ENCODE peak calls at places on chromosomes 2 and 18, in four cellular contexts. F is KG1; V is esophagus squamous epithelium; H is stimulated activated CD4-positive, alpha-beta T cell treated with anti-CD3 and anti-CD28 coated beads, TNF-alpha, amount 100 ng/mL, for 4 hours. G is an unnamed sample.

GRCh38 chr18:49335677-49336076 is 124.8 kb downstream of the DYM start:
- DNase-seq in F (no peak), V (no peak), H (no peak), G (no peak)

GRCh38 chr2:127453392-127454171 is 35.4 kb downstream of the PROC start:
- DNase-seq in F (no peak), V (no peak), H (no peak), G (no peak)

GRCh38 chr18:36352384-36352783 is 54.9 kb downstream of the FHOD3 start:
- DNase-seq in F (no peak), V (no peak), H (no peak), G (no peak)

GRCh38 chr2:101963198-101963597 is 28.6 kb upstream of the IL1R2 start:
- DNase-seq in F (no peak), V (no peak), H (no peak), G (no peak)

GRCh38 chr18:74271656-74272055 is 20.1 kb downstream of the CYB5A start:
- DNase-seq in F (no peak), V (no peak), H (no peak), G (no peak)

GRCh38 chr2:3288455-3289163 is 89.0 kb downstream of the EIPR1 start:
- DNase-seq in F (no peak), V (no peak), H (no peak), G (no peak)

GRCh38 chr2:186879312-186879711 is 30.3 kb upstream of the ZSWIM2 start:
- DNase-seq in F (no peak), V (no peak), H (no peak), G (no peak)

GRCh38 chr18:48326901-48327675 is 82.1 kb downstream of the ZBTB7C start:
- DNase-seq in F (no peak), V (no peak), H (no peak), G (no peak)

GRCh38 chr2:168450171-168450570 is 5.9 kb upstream of the CERS6 start:
- DNase-seq in F (no peak), V (no peak), H (no peak), G (no peak)

GRCh38 chr2:38129410-38129809 is 53.5 kb upstream of the CYP1B1 start:
- DNase-seq in F (no peak), V (no peak), H (no peak), G (no peak)

GRCh38 chr2:231807020-231807419 is 20.8 kb downstream of the COPS7B start:
- DNase-seq in F (no peak), V (no peak), H (no peak), G (no peak)

GRCh38 chr2:41966920-41967319 is 80.9 kb upstream of the PKDCC start:
- DNase-seq in F (no peak), V (no peak), H (no peak), G (peak)

GRCh38 chr2:44964704-44965343 is 23.3 kb downstream of the SIX3 start:
- DNase-seq in F (no peak), V (no peak), H (no peak), G (no peak)

GRCh38 chr2:26679857-26680256 is 12.7 kb upstream of the KCNK3 start:
- DNase-seq in F (no peak), V (no peak), H (no peak), G (no peak)

GRCh38 chr2:215435261-215435808 is 533 bp downstream of the FN1 start:
- DNase-seq in F (no peak), V (no peak), H (no peak), G (no peak)

GRCh38 chr18:44835555-44836156 is 155.0 kb downstream of the SETBP1 start:
- DNase-seq in F (no peak), V (no peak), H (no peak), G (no peak)

GRCh38 chr2:10977003-10977402 is 65.3 kb downstream of the KCNF1 start:
- DNase-seq in F (no peak), V (no peak), H (no peak), G (no peak)

GRCh38 chr2:128533101-128533500 is 214.4 kb upstream of the HS6ST1 start:
- DNase-seq in F (no peak), V (no peak), H (no peak), G (no peak)

GRCh38 chr2:206764673-206765241 is 371 bp downstream of the MDH1B start:
- DNase-seq in F (no peak), V (no peak), H (peak), G (no peak)

GRCh38 chr2:54429811-54430600 is 26.1 kb upstream of the SPTBN1 start:
- DNase-seq in F (peak), V (no peak), H (no peak), G (no peak)

GRCh38 chr18:58635891-58636290 is 7.0 kb upstream of the ALPK2 start:
- DNase-seq in F (no peak), V (no peak), H (no peak), G (no peak)

GRCh38 chr2:18896106-18896505 is 306.7 kb upstream of the NT5C1B start:
- DNase-seq in F (no peak), V (no peak), H (no peak), G (no peak)

GRCh38 chr2:224221455-224221913 is 180.4 kb downstream of the FAM124B start:
- DNase-seq in F (no peak), V (no peak), H (no peak), G (no peak)

GRCh38 chr2:147844691-147845607 is at the start of gene ACVR2A:
- DNase-seq in F (peak), V (no peak), H (peak), G (no peak)

GRCh38 chr2:101803945-101804696 is 106.6 kb downstream of the MAP4K4 start:
- DNase-seq in F (no peak), V (no peak), H (no peak), G (no peak)

GRCh38 chr18:824179-824578 is 12.1 kb upstream of the YES1 start:
- DNase-seq in F (no peak), V (no peak), H (no peak), G (no peak)

GRCh38 chr2:18719978-18720775 is 130.8 kb upstream of the NT5C1B start:
- DNase-seq in F (no peak), V (no peak), H (no peak), G (no peak)

GRCh38 chr2:235551965-235552364 is 58.1 kb downstream of the AGAP1 start:
- DNase-seq in F (no peak), V (no peak), H (no peak), G (no peak)

GRCh38 chr2:172086349-172087190 is 1.3 kb downstream of the DLX1 start:
- DNase-seq in F (no peak), V (no peak), H (no peak), G (no peak)

GRCh38 chr2:240627736-240628506 is 2.6 kb downstream of the GPR35 start:
- DNase-seq in F (no peak), V (no peak), H (no peak), G (no peak)

GRCh38 chr18:79883461-79884295 is 67.8 kb downstream of the SLC66A2 start:
- DNase-seq in F (no peak), V (no peak), H (no peak), G (no peak)

GRCh38 chr2:99653433-99653832 is 163.6 kb upstream of the REV1 start:
- DNase-seq in F (no peak), V (no peak), H (no peak), G (no peak)

GRCh38 chr18:9700261-9700796 is 7.8 kb upstream of the RAB31 start:
- DNase-seq in F (no peak), V (no peak), H (no peak), G (no peak)

GRCh38 chr2:64904405-64905329 is 84.5 kb upstream of the SLC1A4 start:
- DNase-seq in F (peak), V (no peak), H (no peak), G (peak)

GRCh38 chr2:206693399-206694137 is 24.6 kb downstream of the DYTN start:
- DNase-seq in F (peak), V (no peak), H (no peak), G (no peak)

GRCh38 chr2:239809391-239809790 is 215.8 kb downstream of the NDUFA10 start:
- DNase-seq in F (no peak), V (no peak), H (no peak), G (no peak)

GRCh38 chr2:235045973-235046343 is 94.1 kb downstream of the SH3BP4 start:
- DNase-seq in F (no peak), V (no peak), H (no peak), G (no peak)

GRCh38 chr18:23938046-23938756 is 76.4 kb upstream of the TTC39C start:
- DNase-seq in F (no peak), V (no peak), H (no peak), G (no peak)

G was measured in SIG-M5.